ENCODE peak calls at places on chromosomes 4 and X, in four cellular contexts. Q is GM12864; G is stimulated activated CD8-positive, alpha-beta memory T cell treated with anti-CD3 and anti-CD28 coated beads, Interleukin-2, amount 100 ng/mL, for 1 hour; O is coronary artery. R is an unnamed sample.

GRCh38 chr4:185541251-185541671 is 6.0 kb upstream of the PDLIM3 start:
- DNase-seq in O (peak), Q (no peak), G (no peak), R (no peak)

GRCh38 chrX:104430720-104431119 is 135.3 kb upstream of the IL1RAPL2 start:
- DNase-seq in O (no peak), G (no peak), Q (no peak), R (no peak)

GRCh38 chr4:30535255-30535654 is 184.9 kb upstream of the PCDH7 start:
- DNase-seq in Q (no peak), G (no peak), O (no peak), R (no peak)

GRCh38 chr4:38519671-38520070 is 144.3 kb upstream of the KLF3 start:
- DNase-seq in Q (no peak), O (no peak), G (no peak), R (no peak)

GRCh38 chr4:16294455-16294854 is 68.2 kb upstream of the TAPT1 start:
- DNase-seq in O (no peak), Q (no peak), G (no peak), R (no peak)

GRCh38 chr4:93764647-93765246 is 63.8 kb upstream of the ATOH1 start:
- DNase-seq in G (no peak), Q (no peak), O (no peak), R (no peak)

GRCh38 chrX:31353095-31353494 is 281.3 kb upstream of the FTHL17 start:
- DNase-seq in Q (no peak), G (no peak), O (no peak), R (no peak)

GRCh38 chr4:51930557-51930956 is 87.6 kb downstream of the DCUN1D4 start:
- DNase-seq in G (no peak), O (no peak), Q (no peak), R (no peak)

GRCh38 chrX:151870603-151871002 is 42.1 kb upstream of the MAGEA4 start:
- DNase-seq in O (no peak), Q (no peak), G (no peak), R (no peak)

GRCh38 chr4:153643406-153644016 is 40.6 kb upstream of the TLR2 start:
- DNase-seq in O (no peak), Q (peak), G (no peak), R (no peak)

GRCh38 chr4:123856689-123857545 is 460.3 kb downstream of the SPRY1 start:
- DNase-seq in Q (no peak), O (no peak), G (no peak), R (no peak)

GRCh38 chr4:41320278-41320677 is 63.5 kb downstream of the UCHL1 start:
- DNase-seq in Q (no peak), O (no peak), G (no peak), R (no peak)

GRCh38 chr4:95129708-95130343 is 372.1 kb downstream of the BMPR1B start:
- DNase-seq in O (no peak), G (no peak), Q (no peak), R (no peak)

GRCh38 chr4:172357006-172357405 is 543.8 kb downstream of the GALNTL6 start:
- DNase-seq in O (no peak), G (no peak), Q (no peak), R (no peak)

GRCh38 chr4:94909645-94910044 is 151.9 kb downstream of the BMPR1B start:
- DNase-seq in G (no peak), Q (no peak), O (no peak), R (no peak)

GRCh38 chr4:40197879-40198689 is 1.3 kb downstream of the RHOH start:
- DNase-seq in O (no peak), G (no peak), Q (no peak), R (no peak)

GRCh38 chr4:13445841-13446790 is 38.0 kb downstream of the RAB28 start:
- DNase-seq in Q (no peak), G (no peak), O (no peak), R (no peak)

GRCh38 chr4:78370625-78371372 is 180.8 kb upstream of the ANXA3 start:
- DNase-seq in O (no peak), G (no peak), Q (no peak), R (no peak)

GRCh38 chrX:36867143-36867542 is 141.0 kb upstream of the FAM47C start:
- DNase-seq in Q (no peak), O (no peak), G (no peak), R (no peak)

GRCh38 chrX:70496491-70496890 is 51.9 kb downstream of the DLG3 start:
- DNase-seq in G (no peak), O (no peak), Q (no peak), R (no peak)

GRCh38 chr4:172826866-172827265 is 341.7 kb upstream of the GALNT7 start:
- DNase-seq in G (no peak), O (no peak), Q (no peak), R (no peak)

GRCh38 chr4:23169598-23170311 is 477.0 kb downstream of the GBA3 start:
- DNase-seq in G (no peak), Q (no peak), O (no peak), R (no peak)

GRCh38 chr4:151674804-151675290 is 86.0 kb downstream of the GATB start:
- DNase-seq in G (no peak), O (no peak), Q (no peak), R (no peak)

R was measured in pancreas.